ENCODE peak calls at places on chromosomes 11 and 22, in six cellular contexts. L, O, G, R, Z and U are unnamed samples.

GRCh38 chr11:45984192-45984591 is 61.7 kb downstream of the LARGE2 start:
- DNase-seq in L (no peak), O (no peak), G (no peak), R (no peak), Z (no peak), U (no peak)

GRCh38 chr11:26571861-26572654 is at the start of gene MUC15:
- DNase-seq in L (no peak), O (no peak), G (no peak), R (no peak), Z (no peak), U (no peak)

GRCh38 chr11:75582935-75583709 is 21.1 kb downstream of the SERPINH1 start:
- DNase-seq in L (peak; percentile 69), O (no peak), G (peak; percentile 93), R (peak; percentile 60), Z (no peak), U (peak; percentile 60)

GRCh38 chr11:2825886-2826678 is 59.5 kb downstream of the CDKN1C start:
- DNase-seq in L (peak; percentile 73), O (no peak), G (peak; percentile 90), R (peak; percentile 88), Z (no peak), U (peak; percentile 32)

GRCh38 chr22:36798671-36799066 is 18.2 kb downstream of the PVALB start:
- DNase-seq in L (no peak), O (no peak), G (no peak), R (no peak), Z (no peak), U (no peak)

GRCh38 chr11:102994101-102994500 is 38.6 kb upstream of the MMP13 start:
- DNase-seq in L (no peak), O (no peak), G (no peak), R (peak; percentile 48), Z (no peak), U (no peak)

GRCh38 chr22:49849161-49850020 is 4.3 kb upstream of the ZBED4 start:
- DNase-seq in L (no peak), O (no peak), G (peak; percentile 75), R (no peak), Z (no peak), U (no peak)

GRCh38 chr11:77602385-77603105 is 12.8 kb downstream of the AQP11 start:
- DNase-seq in L (no peak), O (no peak), G (no peak), R (peak; percentile 97), Z (no peak), U (no peak)

GRCh38 chr11:118913411-118914125 is 12.2 kb downstream of the BCL9L start:
- DNase-seq in L (no peak), O (no peak), G (peak; percentile 77), R (peak; percentile 44), Z (no peak), U (no peak)

GRCh38 chr11:66547662-66548009 is 933 bp downstream of the ACTN3 start:
- DNase-seq in L (no peak), O (no peak), G (no peak), R (no peak), Z (no peak), U (no peak)

GRCh38 chr11:66545701-66546367 is at the start of gene ZDHHC24:
- DNase-seq in L (peak; percentile 98), O (peak; percentile 99), G (peak; percentile 99), R (peak; percentile 99), Z (peak; percentile 81), U (peak; percentile 98)

GRCh38 chr11:66546368-66546965 is at the start of gene ACTN3:
- DNase-seq in L (peak; percentile 55), O (no peak), G (peak; percentile 80), R (no peak), Z (no peak), U (peak; percentile 69)

GRCh38 chr11:66548041-66548440 is 1.3 kb downstream of the ACTN3 start:
- DNase-seq in L (no peak), O (no peak), G (no peak), R (no peak), Z (no peak), U (no peak)

GRCh38 chr11:66546966-66547661 is 411 bp downstream of the ACTN3 start:
- DNase-seq in L (no peak), O (no peak), G (no peak), R (no peak), Z (no peak), U (no peak)
- H3K4me3 ChIP-seq in L (no peak overlapping the region), O (no peak overlapping the region), G (no peak overlapping the region), R (no peak overlapping the region), Z (peak overlapping the region; percentile 86), U (peak overlapping the region; percentile 70)

DNA sequence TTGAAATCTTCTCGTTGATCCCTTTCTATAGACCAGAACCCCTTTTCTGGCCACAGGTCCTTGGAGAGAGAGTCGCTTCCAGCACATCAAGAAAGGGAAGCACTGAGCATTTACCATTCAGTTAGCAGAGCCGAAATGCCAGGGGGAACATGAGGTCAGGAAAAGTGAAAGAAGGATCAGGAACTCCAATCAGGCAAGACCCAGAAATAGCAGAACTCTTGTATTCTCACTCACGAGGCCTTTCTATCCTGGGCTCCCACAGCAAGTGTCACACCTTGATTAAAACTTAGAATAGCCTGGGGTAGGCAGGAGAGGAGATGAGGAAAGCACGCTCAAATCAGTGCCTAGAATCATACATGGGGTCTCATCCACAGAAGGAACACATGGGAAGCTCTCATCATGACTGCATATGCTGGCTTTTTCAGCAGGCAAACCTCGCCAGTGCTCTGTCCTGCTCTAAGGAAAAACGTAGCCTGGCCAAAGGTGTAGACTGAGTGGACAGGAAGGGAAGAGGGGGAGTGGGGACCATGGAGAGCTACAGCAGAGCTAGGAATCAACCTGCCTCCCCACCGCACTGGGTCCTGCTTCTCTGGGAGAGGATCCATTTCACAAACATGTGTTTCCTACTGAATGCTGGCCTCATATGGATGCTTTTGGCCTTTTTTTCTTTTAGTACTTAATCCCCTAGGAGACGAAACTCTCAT is 40.5 kb downstream of the OPCML start:
- DNase-seq in L (no peak), O (no peak), G (no peak), R (no peak), Z (no peak), U (no peak)
- H3K4me3 ChIP-seq in L (no peak overlapping the region), O (no peak overlapping the region), G (no peak overlapping the region), R (no peak overlapping the region), Z (no peak overlapping the region), U (no peak overlapping the region)

GRCh38 chr11:28110839-28111235 is 2.6 kb downstream of the METTL15 start:
- DNase-seq in L (no peak), O (no peak), G (no peak), R (no peak), Z (no peak), U (no peak)

GRCh38 chr11:28110108-28110838 is 2.1 kb downstream of the METTL15 start:
- DNase-seq in L (peak; percentile 85), O (peak; percentile 76), G (peak; percentile 88), R (peak; percentile 71), Z (peak; percentile 25), U (peak; percentile 84)

GRCh38 chr11:28107726-28108618 is at the start of the genes KIF18A and METTL15:
- DNase-seq in L (peak; percentile 100), O (peak; percentile 100), G (peak; percentile 100), R (peak; percentile 99), Z (peak; percentile 96), U (peak; percentile 100)

GRCh38 chr11:28107331-28107725 is 628 bp downstream of the KIF18A start:
- DNase-seq in L (no peak), O (no peak), G (no peak), R (peak; percentile 19), Z (peak; percentile 21), U (no peak)

DNA sequence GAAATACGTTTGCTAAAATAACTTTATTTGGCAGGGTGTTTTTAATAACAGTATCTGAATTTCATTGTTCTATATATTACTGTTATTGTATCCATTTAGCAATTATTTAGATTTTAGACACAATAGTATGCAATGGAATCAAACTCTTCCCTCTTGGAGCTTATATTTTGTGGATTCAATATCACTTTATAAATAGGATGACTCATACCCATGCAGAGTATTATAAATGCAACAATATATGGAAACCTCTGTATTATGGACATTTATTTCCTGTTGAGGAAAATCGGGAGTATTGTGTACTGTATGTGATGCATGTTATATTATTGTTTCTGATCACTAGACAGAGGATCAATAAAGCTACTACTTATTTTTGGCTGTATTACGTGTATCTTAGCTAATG is 721 bp downstream of the METTL15 start:
- DNase-seq in L (no peak), O (no peak), G (no peak), R (no peak), Z (no peak), U (no peak)
- H3K4me3 ChIP-seq in L (no peak overlapping the region), O (peak overlapping the region; percentile 54), G (peak overlapping the region; percentile 91), R (peak overlapping the region; percentile 75), Z (peak overlapping the region; percentile 78), U (peak overlapping the region; percentile 56)

GRCh38 chr11:12882670-12883069 is 126.4 kb upstream of the RASSF10 start:
- DNase-seq in L (no peak), O (no peak), G (no peak), R (no peak), Z (no peak), U (no peak)

GRCh38 chr11:12884751-12885318 is 124.3 kb upstream of the RASSF10 start:
- DNase-seq in L (no peak), O (no peak), G (no peak), R (no peak), Z (no peak), U (no peak)

GRCh38 chr11:12876340-12876739 is 132.8 kb upstream of the RASSF10 start:
- DNase-seq in L (no peak), O (no peak), G (no peak), R (no peak), Z (no peak), U (no peak)

GRCh38 chr11:12876988-12877387 is 132.1 kb upstream of the RASSF10 start:
- DNase-seq in L (peak; percentile 78), O (no peak), G (no peak), R (no peak), Z (no peak), U (no peak)

GRCh38 chr11:12880327-12880726 is 128.8 kb upstream of the RASSF10 start:
- DNase-seq in L (no peak), O (no peak), G (no peak), R (no peak), Z (no peak), U (no peak)
- H3K4me3 ChIP-seq in L (no peak overlapping the region), O (no peak overlapping the region), G (no peak overlapping the region), R (no peak overlapping the region), Z (no peak overlapping the region), U (no peak overlapping the region)

DNA sequence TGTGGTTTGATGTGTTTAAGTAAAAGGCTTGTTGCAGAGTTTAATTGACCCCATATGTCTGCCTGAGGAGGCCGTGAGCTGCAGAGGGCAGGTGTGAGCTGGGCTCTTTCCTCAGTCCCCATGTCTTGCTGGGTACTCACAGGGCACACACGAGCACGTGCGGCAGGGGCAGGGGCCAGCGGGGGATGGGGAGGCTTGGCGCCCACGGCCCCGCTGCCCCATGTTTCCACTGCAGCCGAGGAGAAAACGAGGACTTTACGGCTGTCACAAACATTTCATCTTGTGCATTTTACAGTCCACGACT is 24.7 kb upstream of the CCDC188 start:
- DNase-seq in L (no peak), O (no peak), G (no peak), R (no peak), Z (no peak), U (no peak)
- H3K4me3 ChIP-seq in L (no peak overlapping the region), O (no peak overlapping the region), G (no peak overlapping the region), R (no peak overlapping the region), Z (no peak overlapping the region), U (no peak overlapping the region)

DNA sequence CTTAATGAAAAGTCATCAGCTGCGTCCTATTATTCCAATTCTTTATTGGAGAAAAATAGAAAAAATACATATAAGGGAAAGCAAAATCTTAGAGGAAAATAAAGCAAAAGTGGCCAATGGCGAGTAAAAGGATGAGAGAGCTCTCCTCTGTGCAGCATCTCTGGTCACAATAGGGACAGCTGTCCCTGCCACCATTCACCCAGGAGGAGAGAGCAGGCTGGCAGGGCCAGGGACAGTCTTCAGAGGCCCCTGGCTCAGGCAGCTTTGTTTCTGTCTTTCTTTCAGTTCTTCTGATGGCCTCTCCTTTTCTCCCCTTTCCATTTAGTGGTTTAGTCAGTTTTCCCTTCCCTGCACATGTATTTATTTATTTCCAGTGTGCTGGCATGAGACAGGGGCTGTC is 941.3 kb downstream of the NTM start:
- DNase-seq in L (no peak), O (no peak), G (no peak), R (no peak), Z (no peak), U (no peak)
- H3K4me3 ChIP-seq in L (no peak overlapping the region), O (no peak overlapping the region), G (no peak overlapping the region), R (no peak overlapping the region), Z (no peak overlapping the region), U (no peak overlapping the region)